ENCODE peak calls at places on chromosomes 2 and 18, in eight cellular contexts. C is stimulated activated CD4-positive, alpha-beta T cell treated with anti-CD3 and anti-CD28 coated beads, TNF-alpha, amount 100 ng/mL, for 24 hours; L is foreskin fibroblast; G is fibroblast of gingiva; I is heart left ventricle; T is stimulated activated CD8-positive, alpha-beta memory T cell treated with anti-CD3 and anti-CD28 coated beads, Interleukin-15, amount 100 ng/mL, for 4 hours; E is C1 segment of cervical spinal cord; V is HTR-8/SVneo. H is an unnamed sample.

GRCh38 chr18:12302391-12303147 is 5.5 kb upstream of the TUBB6 start:
- DNase-seq in V (no peak), L (no peak), T (no peak), G (no peak), I (no peak), C (no peak), E (no peak), H (no peak)

GRCh38 chr2:155525194-155525593 is 807.3 kb downstream of the NR4A2 start:
- DNase-seq in C (no peak), V (no peak), L (no peak), T (no peak), G (no peak), E (peak; percentile 96), I (no peak), H (no peak)

GRCh38 chr2:230666885-230667712 is 45.5 kb upstream of the CAB39 start:
- DNase-seq in C (no peak), T (no peak), G (no peak), E (no peak), V (no peak), L (peak; percentile 76), I (no peak), H (no peak)

GRCh38 chr18:21672868-21673267 is 31.7 kb downstream of the ABHD3 start:
- DNase-seq in L (peak; percentile 21), V (peak; percentile 49), G (peak; percentile 21), C (no peak), T (no peak), I (peak; percentile 37), E (peak; percentile 93), H (no peak)

GRCh38 chr2:43303889-43304288 is 77.5 kb upstream of the ZFP36L2 start:
- DNase-seq in V (no peak), I (no peak), E (no peak), T (no peak), C (no peak), L (no peak), G (no peak), H (no peak)

GRCh38 chr2:51638811-51639210 is 606.9 kb upstream of the NRXN1 start:
- DNase-seq in V (no peak), G (peak; percentile 72), I (no peak), L (no peak), T (no peak), C (no peak), E (no peak), H (no peak)

GRCh38 chr2:205688417-205689200 is 6.3 kb downstream of the NRP2 start:
- DNase-seq in L (no peak), C (no peak), E (no peak), I (no peak), V (no peak), G (no peak), T (no peak), H (no peak)

GRCh38 chr2:16122556-16122955 is 182.2 kb downstream of the MYCN start:
- DNase-seq in T (no peak), G (no peak), C (no peak), I (no peak), E (no peak), V (no peak), L (no peak), H (no peak)

GRCh38 chr18:76479351-76480238 is 15.4 kb downstream of the ZNF516 start:
- DNase-seq in L (no peak), V (no peak), G (no peak), E (no peak), C (no peak), I (no peak), T (no peak), H (no peak)

GRCh38 chr2:43238813-43239212 is 12.4 kb upstream of the ZFP36L2 start:
- DNase-seq in G (no peak), I (no peak), C (no peak), E (no peak), L (no peak), T (no peak), V (no peak), H (no peak)

GRCh38 chr2:105261061-105261460 is 19.5 kb downstream of the GPR45 start:
- DNase-seq in I (no peak), C (no peak), E (no peak), T (no peak), G (peak; percentile 94), V (peak; percentile 69), L (peak; percentile 90), H (no peak)

GRCh38 chr2:57444731-57445414 is 601.7 kb upstream of the VRK2 start:
- DNase-seq in T (no peak), L (no peak), V (no peak), G (no peak), I (no peak), E (no peak), C (no peak), H (no peak)

GRCh38 chr2:227506456-227506855 is 34.5 kb downstream of the AGFG1 start:
- DNase-seq in G (no peak), T (no peak), I (no peak), E (no peak), V (no peak), L (no peak), C (no peak), H (no peak)

GRCh38 chr18:37355772-37356171 is 209.8 kb downstream of the CELF4 start:
- DNase-seq in E (no peak), V (no peak), C (no peak), T (no peak), G (no peak), I (no peak), L (no peak), H (no peak)

GRCh38 chr2:23586691-23587090 is 201.7 kb downstream of the KLHL29 start:
- DNase-seq in I (no peak), V (no peak), T (no peak), G (no peak), C (no peak), E (no peak), L (no peak), H (no peak)

GRCh38 chr2:42216712-42217111 is 47.6 kb downstream of the EML4 start:
- DNase-seq in G (peak; percentile 67), T (no peak), C (no peak), L (peak; percentile 45), I (no peak), V (no peak), E (no peak), H (no peak)

GRCh38 chr18:46324556-46324955 is 220.4 kb downstream of the HAUS1 start:
- DNase-seq in G (peak; percentile 63), L (peak; percentile 46), I (no peak), E (no peak), V (peak; percentile 47), C (no peak), T (no peak), H (no peak)

GRCh38 chr2:205723174-205723573 is 40.9 kb downstream of the NRP2 start:
- DNase-seq in E (no peak), I (no peak), L (no peak), C (no peak), V (no peak), G (no peak), T (no peak), H (no peak)

GRCh38 chr2:74384051-74384450 is 3.9 kb upstream of the DCTN1 start:
- DNase-seq in T (no peak), E (no peak), L (no peak), G (peak; percentile 34), V (no peak), I (no peak), C (no peak), H (no peak)

GRCh38 chr18:45379903-45380302 is 235.4 kb upstream of the SLC14A2 start:
- DNase-seq in E (no peak), T (no peak), L (no peak), V (no peak), I (no peak), C (no peak), G (no peak), H (no peak)

GRCh38 chr18:62505669-62506494 is 16.9 kb upstream of the ZCCHC2 start:
- DNase-seq in T (no peak), G (no peak), I (no peak), L (no peak), C (no peak), E (no peak), V (no peak), H (no peak)

GRCh38 chr18:36176177-36176584 is 11.1 kb upstream of the MOCOS start:
- DNase-seq in G (no peak), T (no peak), L (no peak), E (no peak), V (no peak), I (no peak), C (no peak), H (peak; percentile 91)

GRCh38 chr2:36322108-36322507 is 33.5 kb upstream of the CRIM1 start:
- DNase-seq in T (no peak), V (peak; percentile 34), E (no peak), C (no peak), I (no peak), G (peak; percentile 45), L (no peak), H (no peak)

GRCh38 chr2:85852979-85853498 is 35.8 kb downstream of the ST3GAL5 start:
- DNase-seq in G (peak; percentile 21), E (no peak), V (no peak), I (no peak), C (peak; percentile 41), T (peak; percentile 39), L (peak; percentile 39), H (peak; percentile 39)

GRCh38 chr2:105610444-105611327 is 134.0 kb upstream of the NCK2 start:
- DNase-seq in T (no peak), C (no peak), L (no peak), V (no peak), E (peak; percentile 99), I (no peak), G (no peak), H (no peak)

H was measured in right lobe of liver.